ENCODE peak calls at places on chromosome 10, in ten cellular contexts. L, I, M, W, E, Q, K, G, A and R are unnamed samples.
A peak's percentile ranks its signal among the peaks of the same experiment; 100 is the strongest.

GRCh38 chr10:70903262-70903921 is 15.0 kb upstream of the PCBD1 start:
- DNase-seq in K (no peak), M (no peak), G (peak; percentile 29), E (peak; percentile 44), W (peak; percentile 28), A (no peak), Q (peak; percentile 20), L (peak; percentile 87), I (peak; percentile 76), R (peak; percentile 57)

GRCh38 chr10:100621360-100622205 is 85.8 kb downstream of the HIF1AN start:
- DNase-seq in W (peak; percentile 50), M (no peak), Q (no peak), E (peak; percentile 7), L (no peak), G (peak; percentile 7), A (no peak), K (no peak), I (peak; percentile 30), R (no peak)

GRCh38 chr10:49183596-49184542 is 4.3 kb downstream of the TMEM273 start:
- DNase-seq in Q (no peak), K (no peak), W (no peak), L (no peak), M (no peak), I (no peak), A (no peak), E (no peak), G (no peak), R (no peak)

GRCh38 chr10:93319096-93319495 is 163.0 kb downstream of the MYOF start:
- DNase-seq in I (no peak), W (no peak), G (no peak), A (no peak), M (no peak), Q (no peak), L (no peak), K (no peak), E (no peak), R (no peak)

GRCh38 chr10:127467793-127468192 is 81.3 kb upstream of the NPS start:
- DNase-seq in W (no peak), K (no peak), E (no peak), A (no peak), M (no peak), G (no peak), L (no peak), I (no peak), Q (no peak), R (no peak)

GRCh38 chr10:6678211-6678803 is 98.2 kb upstream of the PRKCQ start:
- DNase-seq in M (no peak), A (no peak), Q (no peak), L (peak; percentile 31), I (peak; percentile 43), K (peak; percentile 47), W (peak; percentile 68), E (peak; percentile 29), G (no peak), R (peak; percentile 15)

GRCh38 chr10:133405844-133406527 is 12.0 kb downstream of the MTG1 start:
- DNase-seq in M (no peak), L (no peak), G (peak; percentile 60), W (no peak), I (no peak), A (no peak), Q (peak; percentile 12), E (peak; percentile 36), K (no peak), R (no peak)

GRCh38 chr10:131444862-131445461 is 133.4 kb upstream of the TCERG1L start:
- DNase-seq in I (no peak), L (no peak), K (no peak), G (no peak), M (no peak), A (no peak), W (no peak), Q (no peak), E (no peak), R (no peak)

GRCh38 chr10:35795131-35795819 is 153.2 kb upstream of the FZD8 start:
- DNase-seq in L (peak; percentile 100), K (no peak), Q (peak; percentile 65), I (no peak), A (no peak), M (no peak), E (peak; percentile 64), W (no peak), G (no peak), R (no peak)

GRCh38 chr10:84258034-84258695 is 13.3 kb downstream of the RGR start:
- DNase-seq in E (no peak), W (no peak), I (peak; percentile 17), L (no peak), Q (no peak), G (no peak), M (no peak), K (no peak), A (no peak), R (no peak)

GRCh38 chr10:97549587-97550322 is 22.8 kb upstream of the ANKRD2 start:
- DNase-seq in K (no peak), E (no peak), L (no peak), W (no peak), A (no peak), G (no peak), M (no peak), Q (no peak), I (peak; percentile 26), R (no peak)

GRCh38 chr10:119370972-119371703 is 163.8 kb downstream of the GRK5 start:
- DNase-seq in W (no peak), M (peak; percentile 83), I (no peak), E (peak; percentile 94), Q (no peak), K (no peak), L (no peak), G (peak; percentile 77), A (no peak), R (no peak)

GRCh38 chr10:546971-547590 is 142.4 kb downstream of the DIP2C start:
- DNase-seq in G (no peak), L (peak; percentile 81), I (no peak), A (peak; percentile 38), Q (no peak), W (no peak), E (peak; percentile 31), M (no peak), K (no peak), R (no peak)

GRCh38 chr10:59682986-59683937 is 26.4 kb downstream of the SLC16A9 start:
- DNase-seq in I (no peak), L (peak; percentile 93), Q (no peak), E (no peak), G (no peak), M (no peak), A (no peak), W (no peak), K (no peak), R (no peak)

GRCh38 chr10:34022195-34022594 is 687.7 kb upstream of the NRP1 start:
- DNase-seq in G (no peak), L (no peak), K (no peak), I (no peak), W (no peak), Q (no peak), M (no peak), E (no peak), A (no peak), R (no peak)

GRCh38 chr10:34028936-34029335 is 694.5 kb upstream of the NRP1 start:
- DNase-seq in L (no peak), G (no peak), Q (no peak), K (no peak), W (no peak), I (no peak), E (no peak), M (no peak), A (no peak), R (no peak)

GRCh38 chr10:34029455-34029854 is 695.0 kb upstream of the NRP1 start:
- DNase-seq in Q (no peak), A (no peak), G (no peak), W (no peak), E (no peak), K (no peak), L (no peak), I (no peak), M (no peak), R (no peak)

DNA sequence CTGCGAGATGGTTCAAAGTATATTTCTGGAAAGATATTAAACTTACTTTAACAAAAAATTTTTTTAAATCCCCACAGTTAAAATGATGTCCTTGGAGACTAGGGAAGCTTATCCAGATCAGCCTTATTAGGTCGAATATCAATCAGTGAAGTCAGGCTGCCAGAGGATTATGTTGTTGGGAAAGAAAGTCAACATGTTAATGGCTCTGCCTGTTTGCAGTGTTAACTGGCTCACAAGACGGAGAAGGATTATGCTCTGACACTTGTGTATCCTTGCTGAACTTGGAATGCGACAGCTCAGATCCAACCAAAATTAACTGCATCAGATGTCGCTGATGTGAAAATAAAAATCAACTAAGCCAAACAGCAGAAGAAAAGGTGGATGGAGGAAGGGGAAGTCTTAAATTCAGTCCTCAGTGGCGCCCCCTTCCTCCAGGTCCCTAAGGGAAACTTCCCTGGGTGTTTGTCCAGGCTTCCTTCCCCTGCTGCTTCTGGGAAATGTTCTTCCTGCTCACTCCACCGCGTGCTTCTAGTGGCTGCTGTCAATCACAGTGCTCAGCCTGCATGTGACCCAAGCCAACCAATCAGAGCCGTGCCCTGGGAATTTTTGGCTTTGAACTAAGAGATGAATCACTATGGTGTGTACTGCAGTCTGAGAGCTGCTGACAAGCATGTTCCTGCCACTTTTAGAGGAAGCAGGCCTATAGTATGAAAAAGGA is 690.4 kb upstream of the NRP1 start:
- DNase-seq in Q (no peak), L (peak; percentile 70), E (no peak), A (no peak), I (peak; percentile 40), K (peak; percentile 29), G (no peak), W (no peak), M (no peak), R (no peak)
- TF ChIP-seq CTCF in Q (no peak), L (peak; percentile 60), E (no peak), A (no peak), I (peak; percentile 34), K (no peak), G (peak; percentile 26), W (no peak), M (peak; percentile 2), R (peak; percentile 49)

GRCh38 chr10:120480065-120480600 is 23.1 kb downstream of the PLPP4 start:
- DNase-seq in I (peak; percentile 40), Q (no peak), M (no peak), L (peak; percentile 25), K (no peak), G (peak; percentile 48), W (no peak), A (no peak), E (no peak), R (no peak)
- TF ChIP-seq CTCF in I (peak; percentile 68), Q (peak; percentile 23), M (peak; percentile 7), L (peak; percentile 39), K (no peak), G (peak; percentile 71), W (no peak), A (no peak), E (no peak), R (no peak)

DNA sequence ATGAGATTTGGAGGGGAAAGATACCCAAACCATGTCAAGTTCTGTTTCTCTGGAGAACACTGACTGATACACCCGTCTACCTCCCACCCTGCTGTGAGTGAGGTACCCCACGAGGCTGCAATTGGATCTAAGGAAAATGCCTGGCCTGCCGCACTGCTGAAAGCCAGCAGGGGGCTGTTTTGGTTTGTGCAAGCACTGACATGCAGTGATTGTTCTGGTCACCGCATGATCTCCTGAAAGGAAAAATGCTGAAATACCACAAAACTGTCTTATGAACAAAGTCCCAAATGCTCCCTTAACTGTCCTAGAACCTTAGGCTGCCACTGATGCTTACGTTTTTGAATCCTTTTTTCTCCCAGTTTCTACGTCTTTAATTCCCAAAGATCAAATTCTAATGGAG is 132.7 kb downstream of the JCAD start:
- DNase-seq in A (no peak), E (peak; percentile 73), L (peak; percentile 38), M (peak; percentile 25), I (peak; percentile 41), K (no peak), W (no peak), G (peak; percentile 25), Q (peak; percentile 90), R (no peak)
- TF ChIP-seq CTCF in A (peak; percentile 75), E (peak; percentile 79), L (peak; percentile 63), M (peak; percentile 73), I (peak; percentile 75), K (no peak), W (no peak), G (peak; percentile 78), Q (peak; percentile 81), R (peak; percentile 51)

GRCh38 chr10:73871915-73872710 is 2.2 kb downstream of the CAMK2G start:
- DNase-seq in W (no peak), A (no peak), G (peak; percentile 30), K (no peak), Q (no peak), M (no peak), L (peak; percentile 80), E (peak; percentile 36), I (peak; percentile 84), R (no peak)
- TF ChIP-seq CTCF in W (no peak), A (no peak), G (peak; percentile 71), K (no peak), Q (peak; percentile 22), M (peak; percentile 49), L (peak; percentile 67), E (peak; percentile 35), I (peak; percentile 72), R (peak; percentile 37)